ENCODE peak calls at places on chromosomes 3 and 15, in ten cellular contexts. One of them, this sample, is unnamed. For H3K4me1, the result is how much of the 10 kb centered on the place peaks cover.

GRCh38 chr3:46469680-46470357 is 5.1 kb upstream of the LTF start:
- DNase-seq in cardiac muscle cell: no peak
- DNase-seq in fibroblast of lung: no peak
- DNase-seq in SJSA1: no peak
- DNase-seq in CD8-positive, alpha-beta T cell: no peak
- DNase-seq in right atrium auricular region: peak
- DNase-seq in neural progenitor cell: no peak
- DNase-seq in sigmoid colon: no peak
- DNase-seq in breast epithelium: peak
- DNase-seq in heart right ventricle: no peak
- DNase-seq in this sample: no peak

GRCh38 chr3:126014252-126014651 is 45.3 kb downstream of the ROPN1B start:
- DNase-seq in cardiac muscle cell: no peak
- DNase-seq in fibroblast of lung: peak
- DNase-seq in SJSA1: no peak
- DNase-seq in CD8-positive, alpha-beta T cell: no peak
- DNase-seq in right atrium auricular region: peak
- DNase-seq in neural progenitor cell: no peak
- DNase-seq in sigmoid colon: peak
- DNase-seq in breast epithelium: no peak
- DNase-seq in heart right ventricle: no peak
- DNase-seq in this sample: no peak

GRCh38 chr15:101009176-101009575 is 90.0 kb downstream of the LRRK1 start:
- DNase-seq in cardiac muscle cell: no peak
- DNase-seq in fibroblast of lung: no peak
- DNase-seq in SJSA1: peak
- DNase-seq in CD8-positive, alpha-beta T cell: no peak
- DNase-seq in right atrium auricular region: no peak
- DNase-seq in neural progenitor cell: no peak
- DNase-seq in sigmoid colon: peak
- DNase-seq in breast epithelium: no peak
- DNase-seq in heart right ventricle: no peak
- DNase-seq in this sample: no peak

GRCh38 chr3:157239082-157239704 is 79.2 kb upstream of the CCNL1 start:
- DNase-seq in cardiac muscle cell: peak
- DNase-seq in fibroblast of lung: peak
- DNase-seq in SJSA1: peak
- DNase-seq in CD8-positive, alpha-beta T cell: peak
- DNase-seq in right atrium auricular region: no peak
- DNase-seq in neural progenitor cell: peak
- DNase-seq in sigmoid colon: peak
- DNase-seq in breast epithelium: no peak
- DNase-seq in heart right ventricle: peak
- DNase-seq in this sample: peak

GRCh38 chr15:26095710-26096330 is 232.7 kb upstream of the ATP10A start:
- DNase-seq in cardiac muscle cell: no peak
- DNase-seq in fibroblast of lung: no peak
- DNase-seq in SJSA1: no peak
- DNase-seq in CD8-positive, alpha-beta T cell: no peak
- DNase-seq in right atrium auricular region: no peak
- DNase-seq in neural progenitor cell: peak
- DNase-seq in sigmoid colon: no peak
- DNase-seq in breast epithelium: no peak
- DNase-seq in heart right ventricle: no peak
- DNase-seq in this sample: no peak

GRCh38 chr3:156519758-156520162 is 35.2 kb downstream of the SSR3 start:
- DNase-seq in cardiac muscle cell: no peak
- DNase-seq in fibroblast of lung: no peak
- DNase-seq in SJSA1: no peak
- DNase-seq in CD8-positive, alpha-beta T cell: no peak
- DNase-seq in right atrium auricular region: no peak
- DNase-seq in neural progenitor cell: no peak
- DNase-seq in sigmoid colon: no peak
- DNase-seq in breast epithelium: no peak
- DNase-seq in heart right ventricle: no peak
- DNase-seq in this sample: no peak

GRCh38 chr3:97948351-97949109 is 23.7 kb downstream of the RIOX2 start:
- DNase-seq in cardiac muscle cell: no peak
- DNase-seq in fibroblast of lung: no peak
- DNase-seq in SJSA1: no peak
- DNase-seq in CD8-positive, alpha-beta T cell: no peak
- DNase-seq in right atrium auricular region: no peak
- DNase-seq in neural progenitor cell: no peak
- DNase-seq in sigmoid colon: no peak
- DNase-seq in breast epithelium: no peak
- DNase-seq in heart right ventricle: no peak
- DNase-seq in this sample: no peak

GRCh38 chr3:132124096-132124495 is 89.3 kb upstream of the CPNE4 start:
- DNase-seq in cardiac muscle cell: no peak
- DNase-seq in fibroblast of lung: no peak
- DNase-seq in SJSA1: no peak
- DNase-seq in CD8-positive, alpha-beta T cell: no peak
- DNase-seq in right atrium auricular region: no peak
- DNase-seq in neural progenitor cell: no peak
- DNase-seq in sigmoid colon: no peak
- DNase-seq in breast epithelium: no peak
- DNase-seq in heart right ventricle: no peak
- DNase-seq in this sample: no peak

GRCh38 chr3:192642651-192643050 is 84.7 kb downstream of the FGF12 start:
- DNase-seq in cardiac muscle cell: no peak
- DNase-seq in fibroblast of lung: no peak
- DNase-seq in SJSA1: no peak
- DNase-seq in CD8-positive, alpha-beta T cell: no peak
- DNase-seq in right atrium auricular region: no peak
- DNase-seq in neural progenitor cell: no peak
- DNase-seq in sigmoid colon: no peak
- DNase-seq in breast epithelium: no peak
- DNase-seq in heart right ventricle: peak
- DNase-seq in this sample: peak

GRCh38 chr3:120850326-120851295 is 57.4 kb upstream of the STXBP5L start:
- DNase-seq in cardiac muscle cell: no peak
- DNase-seq in fibroblast of lung: peak
- DNase-seq in SJSA1: no peak
- DNase-seq in CD8-positive, alpha-beta T cell: no peak
- DNase-seq in right atrium auricular region: no peak
- DNase-seq in neural progenitor cell: no peak
- DNase-seq in sigmoid colon: no peak
- DNase-seq in breast epithelium: no peak
- DNase-seq in heart right ventricle: no peak
- DNase-seq in this sample: no peak

GRCh38 chr3:12508316-12508715 is 24.0 kb downstream of the TSEN2 start:
- DNase-seq in cardiac muscle cell: no peak
- DNase-seq in fibroblast of lung: peak
- DNase-seq in SJSA1: peak
- DNase-seq in CD8-positive, alpha-beta T cell: no peak
- DNase-seq in right atrium auricular region: peak
- DNase-seq in neural progenitor cell: no peak
- DNase-seq in sigmoid colon: peak
- DNase-seq in breast epithelium: no peak
- DNase-seq in heart right ventricle: no peak
- DNase-seq in this sample: no peak

GRCh38 chr3:124570232-124570631 is 160.0 kb upstream of the UMPS start:
- DNase-seq in cardiac muscle cell: no peak
- DNase-seq in fibroblast of lung: no peak
- DNase-seq in SJSA1: no peak
- DNase-seq in CD8-positive, alpha-beta T cell: no peak
- DNase-seq in right atrium auricular region: no peak
- DNase-seq in neural progenitor cell: no peak
- DNase-seq in sigmoid colon: no peak
- DNase-seq in breast epithelium: no peak
- DNase-seq in heart right ventricle: no peak
- DNase-seq in this sample: no peak

GRCh38 chr3:112555535-112556170 is 6.1 kb downstream of the ATG3 start:
- DNase-seq in cardiac muscle cell: no peak
- DNase-seq in fibroblast of lung: no peak
- DNase-seq in SJSA1: no peak
- DNase-seq in CD8-positive, alpha-beta T cell: no peak
- DNase-seq in right atrium auricular region: no peak
- DNase-seq in neural progenitor cell: no peak
- DNase-seq in sigmoid colon: no peak
- DNase-seq in breast epithelium: no peak
- DNase-seq in heart right ventricle: no peak
- DNase-seq in this sample: no peak

GRCh38 chr3:112561085-112561692 is 573 bp downstream of the ATG3 start:
- DNase-seq in cardiac muscle cell: peak
- DNase-seq in fibroblast of lung: peak
- DNase-seq in SJSA1: peak
- DNase-seq in CD8-positive, alpha-beta T cell: peak
- DNase-seq in right atrium auricular region: peak
- DNase-seq in neural progenitor cell: peak
- DNase-seq in sigmoid colon: peak
- DNase-seq in breast epithelium: peak
- DNase-seq in heart right ventricle: peak
- DNase-seq in this sample: peak

GRCh38 chr3:112561693-112562529 is at the start of the genes ATG3 and SLC35A5:
- DNase-seq in cardiac muscle cell: peak
- DNase-seq in fibroblast of lung: peak
- DNase-seq in SJSA1: peak
- DNase-seq in CD8-positive, alpha-beta T cell: peak
- DNase-seq in right atrium auricular region: peak
- DNase-seq in neural progenitor cell: peak
- DNase-seq in sigmoid colon: peak
- DNase-seq in breast epithelium: peak
- DNase-seq in heart right ventricle: peak
- DNase-seq in this sample: peak

GRCh38 chr3:112557980-112558379 is 3.8 kb downstream of the ATG3 start:
- DNase-seq in cardiac muscle cell: no peak
- DNase-seq in fibroblast of lung: no peak
- DNase-seq in SJSA1: no peak
- DNase-seq in CD8-positive, alpha-beta T cell: no peak
- DNase-seq in right atrium auricular region: no peak
- DNase-seq in neural progenitor cell: no peak
- DNase-seq in sigmoid colon: no peak
- DNase-seq in breast epithelium: no peak
- DNase-seq in heart right ventricle: no peak
- DNase-seq in this sample: no peak

DNA sequence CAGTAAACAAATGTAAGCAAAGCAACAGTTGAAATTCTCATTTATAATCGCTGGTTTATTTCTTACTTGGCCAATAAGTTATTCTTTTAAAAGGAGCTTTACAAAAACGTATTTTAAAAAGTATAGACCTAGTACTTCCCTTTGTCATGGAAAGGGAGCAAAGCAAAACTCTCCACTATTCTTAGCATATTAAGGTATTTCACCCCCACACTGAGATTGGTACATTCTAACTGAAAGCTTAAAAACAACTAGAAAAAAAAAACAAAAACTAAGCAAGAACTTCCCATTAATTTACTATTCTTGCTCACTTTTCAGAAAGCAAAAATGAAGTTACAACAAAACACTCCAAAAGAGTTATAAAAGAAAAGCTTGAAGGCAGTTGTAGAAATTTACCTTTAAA is 1.4 kb downstream of the ATG3 start:
- DNase-seq in cardiac muscle cell: no peak
- DNase-seq in fibroblast of lung: no peak
- DNase-seq in SJSA1: no peak
- DNase-seq in CD8-positive, alpha-beta T cell: no peak
- DNase-seq in right atrium auricular region: no peak
- DNase-seq in neural progenitor cell: no peak
- DNase-seq in sigmoid colon: no peak
- DNase-seq in breast epithelium: no peak
- DNase-seq in heart right ventricle: no peak
- DNase-seq in this sample: no peak
- H3K4me3 ChIP-seq in cardiac muscle cell: peak
- H3K4me3 ChIP-seq in fibroblast of lung: peak
- H3K4me3 ChIP-seq in SJSA1: peak
- H3K4me3 ChIP-seq in CD8-positive, alpha-beta T cell: peak
- H3K4me3 ChIP-seq in right atrium auricular region: peak
- H3K4me3 ChIP-seq in neural progenitor cell: peak
- H3K4me3 ChIP-seq in sigmoid colon: peak
- H3K4me3 ChIP-seq in breast epithelium: peak
- H3K4me3 ChIP-seq in heart right ventricle: peak
- H3K4me3 ChIP-seq in this sample: peak

GRCh38 chr3:105836533-105836932 is 32.3 kb downstream of the CBLB start:
- DNase-seq in cardiac muscle cell: no peak
- DNase-seq in fibroblast of lung: peak
- DNase-seq in SJSA1: peak
- DNase-seq in CD8-positive, alpha-beta T cell: peak
- DNase-seq in right atrium auricular region: no peak
- DNase-seq in neural progenitor cell: no peak
- DNase-seq in sigmoid colon: no peak
- DNase-seq in breast epithelium: no peak
- DNase-seq in heart right ventricle: no peak
- DNase-seq in this sample: no peak
- H3K27ac ChIP-seq in cardiac muscle cell: peak
- H3K27ac ChIP-seq in fibroblast of lung: peak
- H3K27ac ChIP-seq in SJSA1: peak
- H3K27ac ChIP-seq in CD8-positive, alpha-beta T cell: no peak
- H3K27ac ChIP-seq in right atrium auricular region: peak
- H3K27ac ChIP-seq in neural progenitor cell: no peak
- H3K27ac ChIP-seq in sigmoid colon: no peak
- H3K27ac ChIP-seq in breast epithelium: peak
- H3K27ac ChIP-seq in heart right ventricle: peak
- H3K27ac ChIP-seq in this sample: no peak

GRCh38 chr3:133945696-133946095 is 50.0 kb upstream of the RAB6B start:
- DNase-seq in cardiac muscle cell: no peak
- DNase-seq in fibroblast of lung: no peak
- DNase-seq in SJSA1: no peak
- DNase-seq in CD8-positive, alpha-beta T cell: no peak
- DNase-seq in right atrium auricular region: no peak
- DNase-seq in neural progenitor cell: no peak
- DNase-seq in sigmoid colon: peak
- DNase-seq in breast epithelium: no peak
- DNase-seq in heart right ventricle: no peak
- DNase-seq in this sample: no peak
- H3K4me1 ChIP-seq in cardiac muscle cell: under half
- H3K4me1 ChIP-seq in fibroblast of lung: under half
- H3K4me1 ChIP-seq in SJSA1: half or more
- H3K4me1 ChIP-seq in CD8-positive, alpha-beta T cell: under half
- H3K4me1 ChIP-seq in right atrium auricular region: under half
- H3K4me1 ChIP-seq in neural progenitor cell: under half
- H3K4me1 ChIP-seq in sigmoid colon: under half
- H3K4me1 ChIP-seq in breast epithelium: under half
- H3K4me1 ChIP-seq in heart right ventricle: half or more
- H3K4me1 ChIP-seq in this sample: under half

GRCh38 chr15:89837134-89837829 is 22.6 kb upstream of the ANPEP start:
- DNase-seq in cardiac muscle cell: no peak
- DNase-seq in fibroblast of lung: peak
- DNase-seq in SJSA1: no peak
- DNase-seq in CD8-positive, alpha-beta T cell: no peak
- DNase-seq in right atrium auricular region: peak
- DNase-seq in neural progenitor cell: no peak
- DNase-seq in sigmoid colon: no peak
- DNase-seq in breast epithelium: no peak
- DNase-seq in heart right ventricle: no peak
- DNase-seq in this sample: no peak
- H3K4me3 ChIP-seq in cardiac muscle cell: no peak
- H3K4me3 ChIP-seq in fibroblast of lung: no peak
- H3K4me3 ChIP-seq in SJSA1: no peak
- H3K4me3 ChIP-seq in CD8-positive, alpha-beta T cell: no peak
- H3K4me3 ChIP-seq in right atrium auricular region: no peak
- H3K4me3 ChIP-seq in neural progenitor cell: no peak
- H3K4me3 ChIP-seq in sigmoid colon: no peak
- H3K4me3 ChIP-seq in breast epithelium: no peak
- H3K4me3 ChIP-seq in heart right ventricle: no peak
- H3K4me3 ChIP-seq in this sample: no peak

GRCh38 chr15:67927501-67928156 is 87.8 kb upstream of the RNU6-1 start:
- DNase-seq in cardiac muscle cell: peak
- DNase-seq in fibroblast of lung: peak
- DNase-seq in SJSA1: peak
- DNase-seq in CD8-positive, alpha-beta T cell: no peak
- DNase-seq in right atrium auricular region: peak
- DNase-seq in neural progenitor cell: no peak
- DNase-seq in sigmoid colon: peak
- DNase-seq in breast epithelium: no peak
- DNase-seq in heart right ventricle: peak
- DNase-seq in this sample: peak
- H3K27ac ChIP-seq in cardiac muscle cell: peak
- H3K27ac ChIP-seq in fibroblast of lung: no peak
- H3K27ac ChIP-seq in SJSA1: peak
- H3K27ac ChIP-seq in CD8-positive, alpha-beta T cell: no peak
- H3K27ac ChIP-seq in right atrium auricular region: peak
- H3K27ac ChIP-seq in neural progenitor cell: no peak
- H3K27ac ChIP-seq in sigmoid colon: peak
- H3K27ac ChIP-seq in breast epithelium: no peak
- H3K27ac ChIP-seq in heart right ventricle: peak
- H3K27ac ChIP-seq in this sample: peak